ENCODE peak calls at places on chromosomes 1 and 21, in eight cellular contexts. E, P, G, O, I, X, N and L are unnamed samples.
A peak's percentile ranks its signal among the peaks of the same experiment; 100 is the strongest.

GRCh38 chr1:89566761-89567174 is 42.1 kb downstream of the LRRC8B start:
- DNase-seq in N (peak; percentile 46), E (peak; percentile 49), I (peak; percentile 68), G (no peak), O (peak; percentile 13), P (no peak), X (no peak), L (no peak)

GRCh38 chr21:20943476-20944085 is 54.6 kb upstream of the NCAM2 start:
- DNase-seq in E (no peak), N (no peak), I (peak; percentile 44), O (no peak), P (no peak), G (no peak), X (no peak), L (no peak)

GRCh38 chr1:1619917-1620361 is 4.6 kb downstream of the MIB2 start:
- DNase-seq in G (no peak), O (no peak), E (peak; percentile 55), N (peak; percentile 57), P (no peak), I (no peak), X (no peak), L (no peak)

GRCh38 chr1:207027221-207027777 is 5.3 kb downstream of the C1orf116 start:
- DNase-seq in X (peak; percentile 99), N (no peak), E (no peak), O (peak; percentile 22), G (peak; percentile 66), I (no peak), P (peak; percentile 37), L (peak; percentile 96)

GRCh38 chr1:5140136-5140535 is 485.7 kb downstream of the AJAP1 start:
- DNase-seq in I (no peak), P (no peak), O (no peak), E (no peak), G (no peak), X (no peak), N (no peak), L (no peak)

GRCh38 chr1:182080955-182081582 is 19.6 kb upstream of the ZNF648 start:
- DNase-seq in I (no peak), X (peak; percentile 32), P (peak; percentile 33), E (no peak), G (no peak), N (no peak), O (peak; percentile 27), L (peak; percentile 36)

GRCh38 chr1:24525606-24526005 is 23.0 kb downstream of the RCAN3 start:
- DNase-seq in G (no peak), P (no peak), N (no peak), X (no peak), E (no peak), I (no peak), O (no peak), L (no peak)

GRCh38 chr1:30524840-30525617 is 198.4 kb downstream of the MATN1 start:
- DNase-seq in G (peak; percentile 20), X (no peak), O (no peak), I (no peak), P (no peak), E (no peak), N (no peak), L (no peak)

GRCh38 chr1:219990782-219991510 is 55.4 kb downstream of the EPRS1 start:
- DNase-seq in I (no peak), N (no peak), X (peak; percentile 23), O (peak; percentile 51), G (no peak), P (no peak), E (no peak), L (peak; percentile 38)

DNA sequence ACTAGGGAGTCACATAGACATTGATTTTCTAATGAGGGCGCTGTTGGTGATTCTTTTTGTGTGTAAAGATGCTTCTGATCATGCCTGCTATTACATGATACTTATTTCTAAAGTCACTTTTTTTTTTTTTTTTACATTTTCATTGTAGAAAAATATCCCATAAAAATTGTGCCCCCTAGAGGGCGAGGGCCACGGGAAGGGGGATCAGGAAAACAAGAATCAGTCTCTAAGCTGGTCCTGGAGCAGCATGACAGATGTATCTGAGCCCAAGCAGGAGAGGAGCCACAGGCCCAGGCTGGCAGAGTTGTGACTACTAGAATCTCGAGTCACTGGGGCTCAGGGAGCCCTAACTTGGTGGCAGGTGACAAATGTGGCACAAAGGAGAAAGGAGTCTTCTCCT is 28.1 kb downstream of the ZSCAN20 start:
- DNase-seq in E (no peak), X (no peak), P (no peak), I (no peak), N (no peak), O (no peak), G (no peak), L (no peak)
- TF ChIP-seq CTCF in E (no peak), X (no peak), P (peak; percentile 58), I (no peak), N (no peak), O (peak; percentile 26), G (no peak), L (no peak)

DNA sequence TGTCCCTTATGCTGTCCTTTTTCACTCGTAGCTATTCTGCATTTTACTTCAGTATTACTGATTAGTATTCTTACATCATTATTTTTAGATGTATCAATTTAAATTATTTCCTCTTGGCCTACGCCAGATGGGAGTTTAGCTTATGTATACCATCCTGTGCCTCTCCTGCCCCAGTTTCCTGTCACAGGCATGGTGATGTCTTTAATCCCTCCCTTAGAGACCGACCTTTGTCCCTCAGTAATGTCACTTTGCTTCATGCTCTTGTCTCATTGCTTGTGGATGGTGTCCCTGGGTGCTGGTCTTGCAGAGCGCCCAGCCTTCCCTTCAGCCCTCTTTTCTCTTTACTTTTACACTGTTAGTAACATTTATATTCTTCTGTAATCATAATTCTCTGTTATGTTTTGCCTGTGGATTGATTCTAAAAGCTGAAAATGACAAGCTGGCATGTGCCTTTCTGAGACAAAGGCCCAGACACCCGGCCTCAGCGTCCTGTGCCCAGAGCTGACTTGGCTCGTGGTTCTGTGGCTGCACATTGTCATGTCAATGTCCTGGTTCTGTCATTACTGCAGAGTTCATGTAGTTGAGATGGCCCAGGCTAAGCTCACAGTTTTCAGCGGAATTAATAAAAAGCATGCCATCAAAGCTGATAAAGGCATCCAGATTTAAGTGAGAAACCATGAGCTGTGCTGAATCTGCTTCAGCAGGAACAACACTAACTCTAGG is 100.7 kb downstream of the MTR start:
- DNase-seq in E (peak; percentile 50), P (no peak), G (no peak), N (peak; percentile 47), I (no peak), X (no peak), O (no peak), L (no peak)
- H3K27ac ChIP-seq in E (peak overlapping the region; percentile 69), P (no peak overlapping the region), G (peak overlapping the region; percentile 4), N (peak overlapping the region; percentile 65), I (no peak overlapping the region), X (no peak overlapping the region), O (no peak overlapping the region), L (no peak overlapping the region)

GRCh38 chr1:11858968-11859871 is 475 bp upstream of the NPPB start:
- DNase-seq in P (peak; percentile 57), O (peak; percentile 49), E (peak; percentile 75), G (peak; percentile 65), X (peak; percentile 40), I (no peak), N (peak; percentile 72), L (peak; percentile 73)
- TF ChIP-seq CTCF in P (peak; percentile 53), O (peak; percentile 29), E (peak; percentile 22), G (no peak), X (no peak), I (no peak), N (no peak), L (peak; percentile 28)

GRCh38 chr1:156549831-156550230 is 22.5 kb downstream of the IQGAP3 start:
- DNase-seq in X (no peak), P (no peak), E (no peak), G (no peak), I (no peak), O (no peak), N (no peak), L (no peak)
- H3K27ac ChIP-seq in X (no peak overlapping the region), P (no peak overlapping the region), E (no peak overlapping the region), G (no peak overlapping the region), I (no peak overlapping the region), O (no peak overlapping the region), N (no peak overlapping the region), L (peak overlapping the region; percentile 22)

GRCh38 chr1:53599461-53599860 is 139.5 kb downstream of the GLIS1 start:
- DNase-seq in G (no peak), I (no peak), O (no peak), E (no peak), X (no peak), N (no peak), P (no peak), L (no peak)

GRCh38 chr1:53601031-53601745 is 137.8 kb downstream of the GLIS1 start:
- DNase-seq in N (no peak), G (no peak), O (no peak), X (no peak), E (no peak), I (no peak), P (no peak), L (no peak)

GRCh38 chr1:53600001-53600400 is 139.0 kb downstream of the GLIS1 start:
- DNase-seq in N (no peak), O (no peak), P (no peak), G (no peak), E (no peak), X (no peak), I (no peak), L (no peak)

GRCh38 chr1:53601867-53602266 is 137.1 kb downstream of the GLIS1 start:
- DNase-seq in O (no peak), I (no peak), N (no peak), E (no peak), X (no peak), P (no peak), G (no peak), L (no peak)

GRCh38 chr1:53600486-53600885 is 138.5 kb downstream of the GLIS1 start:
- DNase-seq in G (no peak), X (no peak), O (no peak), N (no peak), I (no peak), E (no peak), P (no peak), L (no peak)
- TF ChIP-seq CTCF in G (no peak), X (no peak), O (no peak), N (no peak), I (no peak), E (no peak), P (no peak), L (no peak)